ENCODE peak calls at places on chromosome 14, in four cellular contexts. S is H1, W is GM12878, L is HepG2. I is an unnamed sample.

GRCh38 chr14:62736426-62737043 is 308.7 kb downstream of the KCNH5 start:
- DNase-seq in S (no peak), W (no peak), L (no peak), I (no peak)

GRCh38 chr14:24172871-24173281 is 996 bp downstream of the REC8 start:
- DNase-seq in S (no peak), W (no peak), L (no peak), I (no peak)

GRCh38 chr14:69427596-69427995 is 29.1 kb downstream of the SLC39A9 start:
- DNase-seq in S (no peak), W (no peak), L (no peak), I (no peak)

GRCh38 chr14:32478027-32478426 is 148.9 kb downstream of the AKAP6 start:
- DNase-seq in S (no peak), W (no peak), L (no peak), I (no peak)

GRCh38 chr14:77203611-77204456 is 22.2 kb downstream of the TMEM63C start:
- DNase-seq in S (no peak), W (no peak), L (no peak), I (no peak)

GRCh38 chr14:54773171-54774006 is 129.2 kb downstream of the GCH1 start:
- DNase-seq in S (peak), W (peak), L (peak), I (peak)

GRCh38 chr14:73712540-73713141 is 1.5 kb downstream of the PNMA1 start:
- DNase-seq in S (no peak), W (no peak), L (no peak), I (no peak)

GRCh38 chr14:58736606-58737005 is 98.8 kb downstream of the DACT1 start:
- DNase-seq in S (no peak), W (no peak), L (no peak), I (no peak)

GRCh38 chr14:99415496-99416281 is 65.0 kb downstream of the SETD3 start:
- DNase-seq in S (no peak), W (peak), L (peak), I (peak)

GRCh38 chr14:23573384-23573783 is 5.2 kb downstream of the JPH4 start:
- DNase-seq in S (no peak), W (no peak), L (no peak), I (no peak)

GRCh38 chr14:93928184-93929047 is 1.3 kb downstream of the FAM181A start:
- DNase-seq in S (no peak), W (no peak), L (no peak), I (no peak)

GRCh38 chr14:76837524-76837923 is 11.3 kb downstream of the LRRC74A start:
- DNase-seq in S (no peak), W (no peak), L (no peak), I (no peak)

GRCh38 chr14:91413547-91414474 is 3.8 kb downstream of the CCDC88C start:
- DNase-seq in S (peak), W (no peak), L (no peak), I (no peak)

GRCh38 chr14:63243646-63244045 is 39.4 kb downstream of the RHOJ start:
- DNase-seq in S (no peak), W (no peak), L (no peak), I (no peak)

GRCh38 chr14:21543426-21544350 is 17.5 kb upstream of the SALL2 start:
- DNase-seq in S (no peak), W (no peak), L (no peak), I (no peak)

GRCh38 chr14:64293976-64294671 is at the start of gene ESR2:
- DNase-seq in S (peak), W (no peak), L (no peak), I (peak)

GRCh38 chr14:23402296-23403138 is 5.6 kb downstream of the MYH6 start:
- DNase-seq in S (no peak), W (no peak), L (no peak), I (no peak)

GRCh38 chr14:21510735-21511657 is at the start of gene METTL3:
- DNase-seq in S (peak), W (peak), L (peak), I (peak)

GRCh38 chr14:66624319-66624937 is 116.5 kb downstream of the GPHN start:
- DNase-seq in S (peak), W (peak), L (peak), I (peak)

GRCh38 chr14:59150990-59151389 is 37.5 kb upstream of the DAAM1 start:
- DNase-seq in S (no peak), W (no peak), L (no peak), I (no peak)

GRCh38 chr14:93430889-93431670 is at the start of gene UNC79:
- DNase-seq in S (peak), W (no peak), L (no peak), I (no peak)

GRCh38 chr14:22390195-22390594 is 198.8 kb downstream of the DAD1 start:
- DNase-seq in S (no peak), W (no peak), L (no peak), I (no peak)

GRCh38 chr14:73764881-73765280 is 50.7 kb upstream of the PNMA1 start:
- DNase-seq in S (no peak), W (no peak), L (no peak), I (no peak)

GRCh38 chr14:99522457-99522891 is 41.3 kb downstream of the CCNK start:
- DNase-seq in S (no peak), W (no peak), L (no peak), I (no peak)

GRCh38 chr14:53591816-53592215 is 364.8 kb downstream of the BMP4 start:
- DNase-seq in S (no peak), W (no peak), L (no peak), I (no peak)

GRCh38 chr14:42224053-42224888 is 617.6 kb downstream of the LRFN5 start:
- DNase-seq in S (peak), W (peak), L (peak), I (peak)

GRCh38 chr14:73943083-73943482 is 6.8 kb downstream of the FAM161B start:
- DNase-seq in S (no peak), W (no peak), L (peak), I (no peak)

GRCh38 chr14:41873379-41874034 is 266.8 kb downstream of the LRFN5 start:
- DNase-seq in S (no peak), W (no peak), L (no peak), I (no peak)

GRCh38 chr14:76262591-76262990 is 110.9 kb downstream of the GPATCH2L start:
- DNase-seq in S (no peak), W (no peak), L (no peak), I (no peak)

GRCh38 chr14:53367631-53368030 is 214.5 kb upstream of the DDHD1 start:
- DNase-seq in S (no peak), W (no peak), L (no peak), I (no peak)

GRCh38 chr14:50620341-50620740 is 47.8 kb downstream of the SAV1 start:
- DNase-seq in S (no peak), W (no peak), L (no peak), I (no peak)

GRCh38 chr14:60514378-60515243 is 5.7 kb downstream of the SIX6 start:
- DNase-seq in S (no peak), W (no peak), L (peak), I (no peak)

GRCh38 chr14:54354968-54355641 is 41.7 kb upstream of the CDKN3 start:
- DNase-seq in S (no peak), W (no peak), L (no peak), I (no peak)

GRCh38 chr14:92670177-92670576 is 78.2 kb downstream of the LGMN start:
- DNase-seq in S (no peak), W (no peak), L (no peak), I (no peak)

GRCh38 chr14:103894723-103895059 is 33.6 kb upstream of the TDRD9 start:
- DNase-seq in S (no peak), W (no peak), L (no peak), I (no peak)

GRCh38 chr14:49218436-49219092 is 367.6 kb downstream of the RPS29 start:
- DNase-seq in S (no peak), W (no peak), L (no peak), I (no peak)

GRCh38 chr14:85991156-85991555 is 461.2 kb downstream of the FLRT2 start:
- DNase-seq in S (no peak), W (no peak), L (no peak), I (no peak)

GRCh38 chr14:50835280-50835679 is 4.3 kb upstream of the NIN start:
- DNase-seq in S (no peak), W (peak), L (peak), I (no peak)

GRCh38 chr14:63287661-63288483 is 30.9 kb downstream of the GPHB5 start:
- DNase-seq in S (no peak), W (no peak), L (no peak), I (no peak)

GRCh38 chr14:24115451-24116110 is 832 bp upstream of the NRL start:
- DNase-seq in S (no peak), W (no peak), L (no peak), I (no peak)

GRCh38 chr14:89619616-89620273 is 202.7 kb upstream of the FOXN3 start:
- DNase-seq in S (no peak), W (no peak), L (no peak), I (no peak)

GRCh38 chr14:89617142-89617460 is 200.1 kb upstream of the FOXN3 start:
- DNase-seq in S (no peak), W (no peak), L (no peak), I (no peak)

GRCh38 chr14:89617471-89618291 is 200.6 kb upstream of the FOXN3 start:
- DNase-seq in S (no peak), W (no peak), L (peak), I (no peak)

GRCh38 chr14:89618821-89619551 is 202.0 kb upstream of the FOXN3 start:
- DNase-seq in S (peak), W (no peak), L (peak), I (peak)

GRCh38 chr14:89618309-89618708 is 201.3 kb upstream of the FOXN3 start:
- DNase-seq in S (no peak), W (no peak), L (peak), I (no peak)
- TF ChIP-seq SUZ12 in S (no peak), W (no peak), L (no peak), I (no peak)

GRCh38 chr14:68137704-68138619 is 318.4 kb downstream of the RAD51B start:
- DNase-seq in S (peak), W (no peak), L (peak), I (peak)
- TF ChIP-seq YY1 in S (no peak), W (no peak), L (no peak), I (peak)

GRCh38 chr14:95245334-95245733 is 74.4 kb downstream of the CLMN start:
- DNase-seq in S (no peak), W (no peak), L (no peak), I (no peak)

GRCh38 chr14:95250126-95250824 is 69.4 kb downstream of the CLMN start:
- DNase-seq in S (no peak), W (no peak), L (no peak), I (no peak)

GRCh38 chr14:95250936-95251335 is 68.8 kb downstream of the CLMN start:
- DNase-seq in S (no peak), W (no peak), L (no peak), I (no peak)

GRCh38 chr14:95252219-95252618 is 67.5 kb downstream of the CLMN start:
- DNase-seq in S (no peak), W (no peak), L (no peak), I (no peak)

GRCh38 chr14:95248422-95248821 is 71.3 kb downstream of the CLMN start:
- DNase-seq in S (no peak), W (no peak), L (no peak), I (no peak)
- TF ChIP-seq SUZ12 in S (no peak), W (no peak), L (no peak), I (no peak)

GRCh38 chr14:56241441-56241840 is 123.2 kb downstream of the PELI2 start:
- DNase-seq in S (no peak), W (no peak), L (no peak), I (no peak)

GRCh38 chr14:56248442-56248841 is 130.2 kb downstream of the PELI2 start:
- DNase-seq in S (no peak), W (no peak), L (no peak), I (no peak)

GRCh38 chr14:56247495-56248087 is 129.4 kb downstream of the PELI2 start:
- DNase-seq in S (no peak), W (no peak), L (peak), I (no peak)

GRCh38 chr14:56243110-56243509 is 124.9 kb downstream of the PELI2 start:
- DNase-seq in S (no peak), W (no peak), L (no peak), I (no peak)

GRCh38 chr14:56244138-56244789 is 126.1 kb downstream of the PELI2 start:
- DNase-seq in S (no peak), W (no peak), L (no peak), I (no peak)
- TF ChIP-seq YY1 in S (no peak), W (no peak), L (no peak), I (no peak)

GRCh38 chr14:101459392-101459900 is 101.8 kb upstream of the DIO3 start:
- DNase-seq in S (no peak), W (no peak), L (no peak), I (no peak)
- TF ChIP-seq SUZ12 in S (peak), W (no peak), L (no peak), I (no peak)

GRCh38 chr14:35404496-35405303 is at the start of gene NFKBIA:
- DNase-seq in S (no peak), W (peak), L (peak), I (peak)
- TF ChIP-seq YY1 in S (peak), W (peak), L (peak), I (no peak)

DNA sequence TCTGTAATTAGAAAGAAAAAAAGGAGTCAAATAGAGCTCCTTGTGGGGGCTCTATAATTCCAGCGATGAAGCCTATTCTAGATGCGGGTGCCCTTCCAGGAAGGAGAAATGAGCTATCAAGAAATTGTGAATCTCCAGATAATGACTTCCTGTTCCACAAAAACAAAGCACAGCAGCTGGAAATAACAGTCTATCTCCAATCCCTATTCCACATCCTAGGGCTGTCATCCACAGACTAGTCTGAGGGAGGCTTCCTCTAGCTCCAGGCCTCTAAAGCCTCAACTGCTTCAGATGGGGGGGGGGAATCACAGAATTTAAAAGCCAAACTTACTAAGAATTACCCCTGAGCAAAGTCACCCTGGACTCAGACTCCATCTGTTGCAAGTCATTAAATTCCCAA is 77.4 kb upstream of the GTF2A1 start:
- DNase-seq in S (no peak), W (no peak), L (no peak), I (no peak)
- TF ChIP-seq SUZ12 in S (no peak), W (no peak), L (no peak), I (no peak)

I was measured in NT2/D1.